ENCODE peak calls at places on chromosomes 13 and 19, in six cellular contexts. One of them, this sample, is unnamed. For H3K36me3, the result is how much of the 10 kb centered on the place peaks cover.

GRCh38 chr13:110331362-110331761 is 24.3 kb downstream of the COL4A2 start:
- DNase-seq in OCI-LY7: no peak
- DNase-seq in tibial artery: no peak
- DNase-seq in WERI-Rb-1: no peak
- DNase-seq in psoas muscle: no peak
- DNase-seq in endodermal cell: no peak
- DNase-seq in this sample: no peak

GRCh38 chr13:102571075-102571474 is 25.7 kb upstream of the TPP2 start:
- DNase-seq in endodermal cell: peak
- DNase-seq in tibial artery: no peak
- DNase-seq in OCI-LY7: no peak
- DNase-seq in psoas muscle: no peak
- DNase-seq in WERI-Rb-1: no peak
- DNase-seq in this sample: no peak

GRCh38 chr19:42658148-42658547 is 63.4 kb upstream of the CEACAM8 start:
- DNase-seq in tibial artery: no peak
- DNase-seq in psoas muscle: no peak
- DNase-seq in WERI-Rb-1: no peak
- DNase-seq in OCI-LY7: no peak
- DNase-seq in endodermal cell: no peak
- DNase-seq in this sample: no peak

GRCh38 chr13:80716610-80717081 is 375.7 kb upstream of the SPRY2 start:
- DNase-seq in endodermal cell: no peak
- DNase-seq in tibial artery: no peak
- DNase-seq in WERI-Rb-1: no peak
- DNase-seq in psoas muscle: no peak
- DNase-seq in OCI-LY7: no peak
- DNase-seq in this sample: no peak

GRCh38 chr19:39701291-39701690 is 3.0 kb upstream of the LGALS14 start:
- DNase-seq in OCI-LY7: peak
- DNase-seq in WERI-Rb-1: no peak
- DNase-seq in psoas muscle: no peak
- DNase-seq in endodermal cell: no peak
- DNase-seq in tibial artery: no peak
- DNase-seq in this sample: no peak

GRCh38 chr19:28358604-28359003 is 854.3 kb downstream of the UQCRFS1 start:
- DNase-seq in tibial artery: no peak
- DNase-seq in endodermal cell: no peak
- DNase-seq in WERI-Rb-1: no peak
- DNase-seq in psoas muscle: no peak
- DNase-seq in OCI-LY7: no peak
- DNase-seq in this sample: no peak

GRCh38 chr19:9054768-9055167 is 32.1 kb upstream of the OR1M1 start:
- DNase-seq in WERI-Rb-1: no peak
- DNase-seq in OCI-LY7: no peak
- DNase-seq in tibial artery: no peak
- DNase-seq in endodermal cell: peak
- DNase-seq in psoas muscle: no peak
- DNase-seq in this sample: no peak

GRCh38 chr13:103883152-103883551 is 816.9 kb upstream of the SLC10A2 start:
- DNase-seq in OCI-LY7: no peak
- DNase-seq in psoas muscle: peak
- DNase-seq in tibial artery: peak
- DNase-seq in WERI-Rb-1: peak
- DNase-seq in endodermal cell: peak
- DNase-seq in this sample: peak

GRCh38 chr19:16209266-16209665 is 11.6 kb downstream of the AP1M1 start:
- DNase-seq in psoas muscle: no peak
- DNase-seq in WERI-Rb-1: no peak
- DNase-seq in OCI-LY7: no peak
- DNase-seq in endodermal cell: no peak
- DNase-seq in tibial artery: no peak
- DNase-seq in this sample: no peak

GRCh38 chr19:8615813-8616596 is 5.5 kb upstream of the ADAMTS10 start:
- DNase-seq in OCI-LY7: peak
- DNase-seq in WERI-Rb-1: peak
- DNase-seq in endodermal cell: peak
- DNase-seq in psoas muscle: peak
- DNase-seq in tibial artery: peak
- DNase-seq in this sample: no peak

DNA sequence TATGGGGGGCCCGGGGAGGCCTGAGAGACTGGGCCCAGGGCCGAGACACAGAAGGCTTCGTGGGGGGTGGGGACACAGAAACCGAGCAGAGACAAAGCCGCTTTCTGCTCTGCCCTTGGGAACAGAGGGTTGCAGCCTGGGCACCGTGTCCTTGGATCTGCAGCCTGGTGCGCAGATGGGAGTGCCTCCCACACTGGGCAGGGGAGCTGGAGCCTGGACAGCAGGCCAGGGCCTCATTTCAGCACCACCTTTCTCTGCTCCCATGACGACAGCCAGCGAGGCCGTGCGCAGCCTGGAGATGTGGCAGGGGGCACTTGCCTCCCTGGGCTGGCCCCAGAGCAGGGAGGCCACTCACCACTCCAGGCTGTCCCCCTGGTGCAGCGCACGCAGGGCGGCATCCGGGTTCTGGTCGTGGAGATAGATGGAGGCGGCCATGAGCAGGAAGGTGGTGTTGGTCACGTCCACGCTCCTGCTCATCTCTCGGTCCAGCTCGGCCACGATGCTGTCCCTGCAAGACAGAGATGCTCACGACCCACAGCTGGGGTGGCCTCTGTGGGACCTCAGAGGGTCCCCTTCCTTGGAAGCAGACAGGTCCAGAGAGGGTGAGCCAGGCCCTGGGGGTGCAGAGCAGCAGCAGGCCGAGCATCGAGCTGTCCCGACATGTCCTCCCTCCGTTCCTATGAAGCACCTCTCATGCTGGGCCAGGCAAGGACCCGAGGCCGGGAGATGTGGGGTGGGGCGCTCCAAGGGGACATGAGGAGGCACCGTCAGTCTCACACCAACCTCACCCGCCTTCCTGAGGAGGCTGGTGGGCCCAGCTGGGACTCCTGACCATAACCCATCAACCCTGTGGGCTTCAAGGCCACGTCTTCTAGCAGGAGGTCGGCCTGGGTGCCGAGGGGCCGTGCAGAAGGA is 10.9 kb upstream of the CERS1 start:
- DNase-seq in endodermal cell: no peak
- DNase-seq in WERI-Rb-1: no peak
- DNase-seq in OCI-LY7: no peak
- DNase-seq in psoas muscle: no peak
- DNase-seq in tibial artery: no peak
- DNase-seq in this sample: peak
- H3K36me3 ChIP-seq in endodermal cell: under half
- H3K36me3 ChIP-seq in WERI-Rb-1: under half
- H3K36me3 ChIP-seq in OCI-LY7: under half
- H3K36me3 ChIP-seq in psoas muscle: half or more
- H3K36me3 ChIP-seq in tibial artery: under half
- H3K36me3 ChIP-seq in this sample: under half

GRCh38 chr19:50331187-50332013 is 2.2 kb upstream of the KCNC3 start:
- DNase-seq in psoas muscle: no peak
- DNase-seq in endodermal cell: peak
- DNase-seq in tibial artery: no peak
- DNase-seq in OCI-LY7: no peak
- DNase-seq in WERI-Rb-1: no peak
- DNase-seq in this sample: no peak

GRCh38 chr19:50332264-50333038 is 3.3 kb upstream of the KCNC3 start:
- DNase-seq in endodermal cell: peak
- DNase-seq in OCI-LY7: no peak
- DNase-seq in tibial artery: no peak
- DNase-seq in psoas muscle: no peak
- DNase-seq in WERI-Rb-1: no peak
- DNase-seq in this sample: no peak

GRCh38 chr19:50329146-50329925 is at the start of gene KCNC3:
- DNase-seq in psoas muscle: peak
- DNase-seq in tibial artery: peak
- DNase-seq in WERI-Rb-1: peak
- DNase-seq in endodermal cell: peak
- DNase-seq in OCI-LY7: peak
- DNase-seq in this sample: peak

GRCh38 chr19:50332014-50332263 is 2.8 kb upstream of the KCNC3 start:
- DNase-seq in tibial artery: no peak
- DNase-seq in endodermal cell: no peak
- DNase-seq in OCI-LY7: no peak
- DNase-seq in psoas muscle: no peak
- DNase-seq in WERI-Rb-1: no peak
- DNase-seq in this sample: no peak

GRCh38 chr19:50330365-50331078 is 1.3 kb upstream of the KCNC3 start:
- DNase-seq in tibial artery: peak
- DNase-seq in endodermal cell: peak
- DNase-seq in OCI-LY7: peak
- DNase-seq in psoas muscle: peak
- DNase-seq in WERI-Rb-1: peak
- DNase-seq in this sample: no peak
- H3K4me3 ChIP-seq in tibial artery: peak
- H3K4me3 ChIP-seq in endodermal cell: peak
- H3K4me3 ChIP-seq in OCI-LY7: peak
- H3K4me3 ChIP-seq in psoas muscle: peak
- H3K4me3 ChIP-seq in WERI-Rb-1: peak
- H3K4me3 ChIP-seq in this sample: peak

GRCh38 chr19:40704491-40705361 is 12.0 kb downstream of the COQ8B start:
- DNase-seq in WERI-Rb-1: no peak
- DNase-seq in OCI-LY7: no peak
- DNase-seq in tibial artery: no peak
- DNase-seq in psoas muscle: no peak
- DNase-seq in endodermal cell: no peak
- DNase-seq in this sample: no peak

GRCh38 chr19:40705950-40706619 is 10.6 kb downstream of the COQ8B start:
- DNase-seq in psoas muscle: no peak
- DNase-seq in tibial artery: no peak
- DNase-seq in OCI-LY7: no peak
- DNase-seq in endodermal cell: no peak
- DNase-seq in WERI-Rb-1: no peak
- DNase-seq in this sample: no peak

GRCh38 chr19:40703029-40703755 is 12.7 kb upstream of the NUMBL start:
- DNase-seq in WERI-Rb-1: no peak
- DNase-seq in psoas muscle: no peak
- DNase-seq in endodermal cell: no peak
- DNase-seq in OCI-LY7: no peak
- DNase-seq in tibial artery: no peak
- DNase-seq in this sample: no peak

GRCh38 chr19:40707615-40708014 is 9.1 kb downstream of the COQ8B start:
- DNase-seq in OCI-LY7: no peak
- DNase-seq in psoas muscle: no peak
- DNase-seq in tibial artery: no peak
- DNase-seq in endodermal cell: no peak
- DNase-seq in WERI-Rb-1: no peak
- DNase-seq in this sample: no peak

GRCh38 chr19:40705362-40705651 is 11.4 kb downstream of the COQ8B start:
- DNase-seq in tibial artery: peak
- DNase-seq in endodermal cell: no peak
- DNase-seq in psoas muscle: peak
- DNase-seq in WERI-Rb-1: no peak
- DNase-seq in OCI-LY7: no peak
- DNase-seq in this sample: no peak
- H3K36me3 ChIP-seq in tibial artery: under half
- H3K36me3 ChIP-seq in endodermal cell: half or more
- H3K36me3 ChIP-seq in psoas muscle: half or more
- H3K36me3 ChIP-seq in WERI-Rb-1: under half
- H3K36me3 ChIP-seq in OCI-LY7: half or more
- H3K36me3 ChIP-seq in this sample: half or more

DNA sequence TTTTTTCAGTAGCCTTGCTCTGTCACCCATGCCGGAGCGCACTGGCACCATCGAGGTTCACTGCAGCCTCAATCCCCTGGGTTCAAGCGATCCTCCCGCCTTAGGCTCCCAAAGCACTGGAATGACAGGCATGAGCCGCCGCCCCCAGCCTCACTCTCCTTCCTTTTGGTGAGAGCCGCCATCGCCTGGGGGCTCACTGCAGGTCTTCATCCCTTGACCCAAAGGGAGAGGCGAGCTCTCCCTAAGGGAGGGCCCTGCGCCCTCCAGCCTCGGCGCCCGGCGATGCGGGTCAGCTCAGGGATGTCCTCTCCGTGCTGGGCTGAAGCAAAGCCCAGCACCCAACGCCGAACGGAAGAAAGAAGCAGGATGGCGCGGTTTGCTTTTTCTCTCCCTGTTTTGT is 23.2 kb upstream of the ZBTB7A start:
- DNase-seq in WERI-Rb-1: no peak
- DNase-seq in endodermal cell: no peak
- DNase-seq in OCI-LY7: no peak
- DNase-seq in tibial artery: no peak
- DNase-seq in psoas muscle: no peak
- DNase-seq in this sample: no peak
- H3K4me3 ChIP-seq in WERI-Rb-1: no peak
- H3K4me3 ChIP-seq in endodermal cell: no peak
- H3K4me3 ChIP-seq in OCI-LY7: no peak
- H3K4me3 ChIP-seq in tibial artery: no peak
- H3K4me3 ChIP-seq in psoas muscle: no peak
- H3K4me3 ChIP-seq in this sample: no peak

GRCh38 chr19:5789886-5790572 is 934 bp downstream of the DUS3L start:
- DNase-seq in OCI-LY7: no peak
- DNase-seq in tibial artery: no peak
- DNase-seq in psoas muscle: no peak
- DNase-seq in endodermal cell: no peak
- DNase-seq in WERI-Rb-1: no peak
- DNase-seq in this sample: no peak
- H3K36me3 ChIP-seq in OCI-LY7: half or more
- H3K36me3 ChIP-seq in tibial artery: half or more
- H3K36me3 ChIP-seq in psoas muscle: half or more
- H3K36me3 ChIP-seq in endodermal cell: under half
- H3K36me3 ChIP-seq in WERI-Rb-1: half or more
- H3K36me3 ChIP-seq in this sample: under half

GRCh38 chr19:45125360-45125759 is 32.4 kb downstream of the PPP1R37 start:
- DNase-seq in tibial artery: no peak
- DNase-seq in WERI-Rb-1: no peak
- DNase-seq in OCI-LY7: no peak
- DNase-seq in psoas muscle: no peak
- DNase-seq in endodermal cell: no peak
- DNase-seq in this sample: no peak

GRCh38 chr19:45122832-45123231 is 29.9 kb downstream of the PPP1R37 start:
- DNase-seq in endodermal cell: no peak
- DNase-seq in tibial artery: no peak
- DNase-seq in psoas muscle: no peak
- DNase-seq in WERI-Rb-1: no peak
- DNase-seq in OCI-LY7: no peak
- DNase-seq in this sample: no peak

GRCh38 chr19:45121827-45122345 is 28.9 kb downstream of the PPP1R37 start:
- DNase-seq in endodermal cell: no peak
- DNase-seq in OCI-LY7: no peak
- DNase-seq in psoas muscle: no peak
- DNase-seq in WERI-Rb-1: no peak
- DNase-seq in tibial artery: no peak
- DNase-seq in this sample: no peak

GRCh38 chr19:45124021-45124420 is 31.0 kb downstream of the PPP1R37 start:
- DNase-seq in WERI-Rb-1: no peak
- DNase-seq in psoas muscle: no peak
- DNase-seq in OCI-LY7: no peak
- DNase-seq in tibial artery: no peak
- DNase-seq in endodermal cell: no peak
- DNase-seq in this sample: no peak

DNA sequence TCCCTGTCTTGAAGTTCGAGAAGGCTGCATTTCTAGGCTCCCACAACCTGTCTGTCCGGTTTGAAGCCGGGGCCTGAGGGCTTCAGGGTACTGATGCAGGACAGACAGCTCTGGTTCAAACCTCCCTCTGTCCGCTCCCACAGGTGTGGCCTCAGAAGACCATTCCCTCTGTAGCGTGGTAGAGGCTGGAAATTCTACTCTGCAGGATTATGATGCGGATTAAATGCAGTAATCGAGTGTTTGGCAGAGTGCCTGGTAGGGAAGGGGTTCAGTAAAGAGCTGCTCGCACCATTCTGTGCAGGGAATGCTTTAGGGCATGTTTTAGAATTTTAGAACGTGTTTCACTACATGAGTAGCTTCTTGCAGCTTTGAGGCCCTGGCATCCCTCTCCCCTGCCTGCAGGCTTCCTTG is 30.5 kb downstream of the PPP1R37 start:
- DNase-seq in psoas muscle: no peak
- DNase-seq in tibial artery: no peak
- DNase-seq in OCI-LY7: no peak
- DNase-seq in endodermal cell: no peak
- DNase-seq in WERI-Rb-1: peak
- DNase-seq in this sample: no peak
- H3K4me3 ChIP-seq in psoas muscle: no peak
- H3K4me3 ChIP-seq in tibial artery: no peak
- H3K4me3 ChIP-seq in OCI-LY7: no peak
- H3K4me3 ChIP-seq in endodermal cell: no peak
- H3K4me3 ChIP-seq in WERI-Rb-1: no peak
- H3K4me3 ChIP-seq in this sample: no peak